ENCODE peak calls at places on chromosome 5, in eight cellular contexts. One of them, this sample, is unnamed.

GRCh38 chr5:148791334-148791667 is 35.1 kb upstream of the ADRB2 start:
- DNase-seq in RWPE1: peak
- DNase-seq in cardiac fibroblast: peak
- DNase-seq in uterus: no peak
- DNase-seq in activated B cell treated with CpG ODN at 0.5 μM for 24 hours: no peak
- DNase-seq in left lung: no peak
- DNase-seq in astrocyte of the spinal cord: peak
- DNase-seq in brain microvascular endothelial cell: peak
- DNase-seq in this sample: peak

GRCh38 chr5:76341935-76342334 is 61.1 kb upstream of the IQGAP2 start:
- DNase-seq in brain microvascular endothelial cell: no peak
- DNase-seq in RWPE1: no peak
- DNase-seq in left lung: no peak
- DNase-seq in uterus: no peak
- DNase-seq in activated B cell treated with CpG ODN at 0.5 μM for 24 hours: no peak
- DNase-seq in cardiac fibroblast: no peak
- DNase-seq in astrocyte of the spinal cord: no peak
- DNase-seq in this sample: no peak

GRCh38 chr5:120621339-120621738 is 157.2 kb downstream of the PRR16 start:
- DNase-seq in brain microvascular endothelial cell: no peak
- DNase-seq in left lung: no peak
- DNase-seq in cardiac fibroblast: no peak
- DNase-seq in astrocyte of the spinal cord: no peak
- DNase-seq in RWPE1: no peak
- DNase-seq in activated B cell treated with CpG ODN at 0.5 μM for 24 hours: no peak
- DNase-seq in uterus: no peak
- DNase-seq in this sample: no peak

GRCh38 chr5:143194206-143194605 is 209.3 kb downstream of the NR3C1 start:
- DNase-seq in RWPE1: no peak
- DNase-seq in cardiac fibroblast: peak
- DNase-seq in brain microvascular endothelial cell: no peak
- DNase-seq in uterus: no peak
- DNase-seq in left lung: no peak
- DNase-seq in activated B cell treated with CpG ODN at 0.5 μM for 24 hours: no peak
- DNase-seq in astrocyte of the spinal cord: no peak
- DNase-seq in this sample: no peak

GRCh38 chr5:80600943-80601693 is 31.0 kb upstream of the ANKRD34B start:
- DNase-seq in astrocyte of the spinal cord: no peak
- DNase-seq in uterus: no peak
- DNase-seq in brain microvascular endothelial cell: no peak
- DNase-seq in activated B cell treated with CpG ODN at 0.5 μM for 24 hours: no peak
- DNase-seq in RWPE1: no peak
- DNase-seq in left lung: no peak
- DNase-seq in cardiac fibroblast: no peak
- DNase-seq in this sample: no peak

GRCh38 chr5:150559701-150560100 is 51.8 kb downstream of the NDST1 start:
- DNase-seq in astrocyte of the spinal cord: peak
- DNase-seq in RWPE1: no peak
- DNase-seq in cardiac fibroblast: peak
- DNase-seq in brain microvascular endothelial cell: peak
- DNase-seq in left lung: no peak
- DNase-seq in uterus: no peak
- DNase-seq in activated B cell treated with CpG ODN at 0.5 μM for 24 hours: no peak
- DNase-seq in this sample: no peak

GRCh38 chr5:68554566-68555279 is 339.2 kb downstream of the PIK3R1 start:
- DNase-seq in RWPE1: peak
- DNase-seq in uterus: peak
- DNase-seq in cardiac fibroblast: peak
- DNase-seq in left lung: peak
- DNase-seq in activated B cell treated with CpG ODN at 0.5 μM for 24 hours: no peak
- DNase-seq in astrocyte of the spinal cord: peak
- DNase-seq in brain microvascular endothelial cell: peak
- DNase-seq in this sample: no peak

GRCh38 chr5:55913396-55914140 is 62.4 kb downstream of the IL31RA start:
- DNase-seq in left lung: no peak
- DNase-seq in cardiac fibroblast: no peak
- DNase-seq in astrocyte of the spinal cord: no peak
- DNase-seq in brain microvascular endothelial cell: no peak
- DNase-seq in RWPE1: no peak
- DNase-seq in uterus: no peak
- DNase-seq in activated B cell treated with CpG ODN at 0.5 μM for 24 hours: no peak
- DNase-seq in this sample: no peak

GRCh38 chr5:107247427-107247826 is 423.3 kb downstream of the EFNA5 start:
- DNase-seq in cardiac fibroblast: peak
- DNase-seq in activated B cell treated with CpG ODN at 0.5 μM for 24 hours: no peak
- DNase-seq in RWPE1: no peak
- DNase-seq in astrocyte of the spinal cord: no peak
- DNase-seq in uterus: no peak
- DNase-seq in brain microvascular endothelial cell: peak
- DNase-seq in left lung: no peak
- DNase-seq in this sample: no peak

GRCh38 chr5:106849266-106849665 is 821.5 kb downstream of the EFNA5 start:
- DNase-seq in left lung: no peak
- DNase-seq in RWPE1: no peak
- DNase-seq in cardiac fibroblast: no peak
- DNase-seq in astrocyte of the spinal cord: no peak
- DNase-seq in activated B cell treated with CpG ODN at 0.5 μM for 24 hours: no peak
- DNase-seq in brain microvascular endothelial cell: no peak
- DNase-seq in uterus: no peak
- DNase-seq in this sample: no peak

GRCh38 chr5:35342664-35343063 is 112.4 kb upstream of the PRLR start:
- DNase-seq in RWPE1: peak
- DNase-seq in left lung: no peak
- DNase-seq in brain microvascular endothelial cell: no peak
- DNase-seq in activated B cell treated with CpG ODN at 0.5 μM for 24 hours: no peak
- DNase-seq in uterus: no peak
- DNase-seq in astrocyte of the spinal cord: no peak
- DNase-seq in cardiac fibroblast: no peak
- DNase-seq in this sample: no peak

GRCh38 chr5:174323878-174324281 is 278.4 kb downstream of the NSG2 start:
- DNase-seq in astrocyte of the spinal cord: peak
- DNase-seq in RWPE1: peak
- DNase-seq in activated B cell treated with CpG ODN at 0.5 μM for 24 hours: no peak
- DNase-seq in cardiac fibroblast: peak
- DNase-seq in uterus: no peak
- DNase-seq in brain microvascular endothelial cell: peak
- DNase-seq in left lung: no peak
- DNase-seq in this sample: peak

GRCh38 chr5:61277190-61277589 is 54.9 kb upstream of the ZSWIM6 start:
- DNase-seq in uterus: no peak
- DNase-seq in astrocyte of the spinal cord: peak
- DNase-seq in left lung: no peak
- DNase-seq in activated B cell treated with CpG ODN at 0.5 μM for 24 hours: no peak
- DNase-seq in brain microvascular endothelial cell: peak
- DNase-seq in RWPE1: no peak
- DNase-seq in cardiac fibroblast: peak
- DNase-seq in this sample: peak

GRCh38 chr5:77029376-77029885 is 773 bp upstream of the AGGF1 start:
- DNase-seq in left lung: no peak
- DNase-seq in astrocyte of the spinal cord: no peak
- DNase-seq in cardiac fibroblast: no peak
- DNase-seq in activated B cell treated with CpG ODN at 0.5 μM for 24 hours: no peak
- DNase-seq in RWPE1: no peak
- DNase-seq in uterus: no peak
- DNase-seq in brain microvascular endothelial cell: no peak
- DNase-seq in this sample: no peak

GRCh38 chr5:162473051-162473714 is 405.6 kb downstream of the GABRG2 start:
- DNase-seq in astrocyte of the spinal cord: no peak
- DNase-seq in uterus: peak
- DNase-seq in left lung: no peak
- DNase-seq in RWPE1: no peak
- DNase-seq in activated B cell treated with CpG ODN at 0.5 μM for 24 hours: no peak
- DNase-seq in cardiac fibroblast: no peak
- DNase-seq in brain microvascular endothelial cell: no peak
- DNase-seq in this sample: no peak

GRCh38 chr5:126658526-126658925 is 57.8 kb downstream of the PHAX start:
- DNase-seq in uterus: no peak
- DNase-seq in cardiac fibroblast: no peak
- DNase-seq in RWPE1: no peak
- DNase-seq in brain microvascular endothelial cell: no peak
- DNase-seq in left lung: no peak
- DNase-seq in activated B cell treated with CpG ODN at 0.5 μM for 24 hours: no peak
- DNase-seq in astrocyte of the spinal cord: no peak
- DNase-seq in this sample: no peak

GRCh38 chr5:647727-648126 is 35.6 kb downstream of the CEP72 start:
- DNase-seq in RWPE1: no peak
- DNase-seq in brain microvascular endothelial cell: no peak
- DNase-seq in cardiac fibroblast: no peak
- DNase-seq in uterus: no peak
- DNase-seq in activated B cell treated with CpG ODN at 0.5 μM for 24 hours: no peak
- DNase-seq in astrocyte of the spinal cord: no peak
- DNase-seq in left lung: no peak
- DNase-seq in this sample: no peak
- TF ChIP-seq CTCF in RWPE1: no peak
- TF ChIP-seq CTCF in brain microvascular endothelial cell: no peak
- TF ChIP-seq CTCF in cardiac fibroblast: no peak
- TF ChIP-seq CTCF in uterus: no peak
- TF ChIP-seq CTCF in activated B cell treated with CpG ODN at 0.5 μM for 24 hours: no peak
- TF ChIP-seq CTCF in astrocyte of the spinal cord: no peak
- TF ChIP-seq CTCF in left lung: no peak
- TF ChIP-seq CTCF in this sample: no peak

GRCh38 chr5:158739941-158740340 is 359.8 kb downstream of the EBF1 start:
- DNase-seq in RWPE1: no peak
- DNase-seq in activated B cell treated with CpG ODN at 0.5 μM for 24 hours: no peak
- DNase-seq in left lung: no peak
- DNase-seq in uterus: peak
- DNase-seq in cardiac fibroblast: peak
- DNase-seq in brain microvascular endothelial cell: no peak
- DNase-seq in astrocyte of the spinal cord: no peak
- DNase-seq in this sample: no peak
- TF ChIP-seq CTCF in RWPE1: no peak
- TF ChIP-seq CTCF in activated B cell treated with CpG ODN at 0.5 μM for 24 hours: no peak
- TF ChIP-seq CTCF in left lung: no peak
- TF ChIP-seq CTCF in uterus: peak
- TF ChIP-seq CTCF in cardiac fibroblast: peak
- TF ChIP-seq CTCF in brain microvascular endothelial cell: peak
- TF ChIP-seq CTCF in astrocyte of the spinal cord: peak
- TF ChIP-seq CTCF in this sample: no peak

DNA sequence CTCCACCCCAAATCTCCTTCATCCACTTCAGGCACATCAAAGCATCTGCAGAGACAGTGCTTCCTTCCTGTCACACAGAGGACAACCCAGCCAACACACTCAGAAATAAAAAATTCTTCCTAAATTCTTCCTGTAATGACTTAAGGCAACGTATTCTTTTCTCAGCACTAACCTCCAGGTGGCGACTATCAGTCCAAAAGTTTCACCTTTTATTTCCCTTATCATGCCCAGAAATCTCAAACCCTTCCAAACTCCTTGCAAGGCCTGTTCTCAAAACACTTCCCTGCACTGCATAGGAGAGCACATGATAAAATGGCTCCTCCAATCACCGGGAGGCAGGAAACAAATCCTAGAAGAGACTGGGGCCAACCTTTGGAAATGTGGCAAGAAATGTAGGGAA is 35.1 kb downstream of the SLIT3 start:
- DNase-seq in activated B cell treated with CpG ODN at 0.5 μM for 24 hours: no peak
- DNase-seq in uterus: no peak
- DNase-seq in left lung: no peak
- DNase-seq in cardiac fibroblast: peak
- DNase-seq in brain microvascular endothelial cell: no peak
- DNase-seq in astrocyte of the spinal cord: peak
- DNase-seq in RWPE1: peak
- DNase-seq in this sample: no peak
- TF ChIP-seq CTCF in activated B cell treated with CpG ODN at 0.5 μM for 24 hours: no peak
- TF ChIP-seq CTCF in uterus: no peak
- TF ChIP-seq CTCF in left lung: no peak
- TF ChIP-seq CTCF in cardiac fibroblast: no peak
- TF ChIP-seq CTCF in brain microvascular endothelial cell: peak
- TF ChIP-seq CTCF in astrocyte of the spinal cord: peak
- TF ChIP-seq CTCF in RWPE1: no peak
- TF ChIP-seq CTCF in this sample: no peak

DNA sequence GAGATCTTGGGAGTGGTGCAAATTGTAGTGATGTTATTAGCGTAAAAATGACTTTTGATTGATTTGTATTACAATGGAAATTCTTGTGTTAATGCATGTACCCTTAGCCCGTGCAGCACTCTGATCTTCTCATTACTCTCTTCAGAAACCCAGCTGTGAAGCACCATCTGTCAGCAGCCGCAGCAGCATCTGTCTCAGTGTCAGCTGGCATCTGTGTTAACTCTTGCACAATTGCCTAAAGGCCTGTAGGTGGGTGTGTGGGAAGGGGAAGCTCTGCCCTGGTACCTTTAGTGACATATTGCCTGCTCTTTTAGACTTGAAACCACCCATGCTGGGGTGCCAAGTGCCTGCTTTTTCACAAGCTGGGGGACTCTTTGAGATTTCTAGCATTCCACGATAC is 101.3 kb downstream of the FBXL7 start:
- DNase-seq in left lung: no peak
- DNase-seq in astrocyte of the spinal cord: no peak
- DNase-seq in cardiac fibroblast: no peak
- DNase-seq in uterus: no peak
- DNase-seq in activated B cell treated with CpG ODN at 0.5 μM for 24 hours: no peak
- DNase-seq in brain microvascular endothelial cell: no peak
- DNase-seq in RWPE1: no peak
- DNase-seq in this sample: no peak
- TF ChIP-seq CTCF in left lung: no peak
- TF ChIP-seq CTCF in astrocyte of the spinal cord: no peak
- TF ChIP-seq CTCF in cardiac fibroblast: no peak
- TF ChIP-seq CTCF in uterus: no peak
- TF ChIP-seq CTCF in activated B cell treated with CpG ODN at 0.5 μM for 24 hours: no peak
- TF ChIP-seq CTCF in brain microvascular endothelial cell: no peak
- TF ChIP-seq CTCF in RWPE1: no peak
- TF ChIP-seq CTCF in this sample: no peak

This sample was measured in GM13976.